ENCODE peak calls at places on chromosomes 16 and 17, in four cellular contexts. One of them, this sample, is unnamed.

GRCh38 chr17:17819561-17819995 is 17.2 kb downstream of the SREBF1 start:
- DNase-seq in dorsolateral prefrontal cortex: peak; percentile 57
- DNase-seq in neuronal stem cell: no peak
- DNase-seq in A549: peak; percentile 89
- DNase-seq in this sample: peak; percentile 84

GRCh38 chr16:77680496-77680895 is 41.8 kb upstream of the NUDT7 start:
- DNase-seq in dorsolateral prefrontal cortex: no peak
- DNase-seq in neuronal stem cell: no peak
- DNase-seq in A549: no peak
- DNase-seq in this sample: no peak

GRCh38 chr16:25038239-25038954 is 23.2 kb upstream of the ARHGAP17 start:
- DNase-seq in dorsolateral prefrontal cortex: no peak
- DNase-seq in neuronal stem cell: no peak
- DNase-seq in A549: no peak
- DNase-seq in this sample: no peak

GRCh38 chr17:81329927-81330883 is 35.1 kb upstream of the SLC38A10 start:
- DNase-seq in dorsolateral prefrontal cortex: no peak
- DNase-seq in neuronal stem cell: no peak
- DNase-seq in A549: peak; percentile 71
- DNase-seq in this sample: no peak

GRCh38 chr17:40022497-40022896 is 7.3 kb downstream of the CSF3 start:
- DNase-seq in dorsolateral prefrontal cortex: no peak
- DNase-seq in neuronal stem cell: no peak
- DNase-seq in A549: no peak
- DNase-seq in this sample: no peak

GRCh38 chr16:64969221-64969620 is 152.6 kb downstream of the CDH11 start:
- DNase-seq in dorsolateral prefrontal cortex: no peak
- DNase-seq in neuronal stem cell: no peak
- DNase-seq in A549: no peak
- DNase-seq in this sample: peak; percentile 72

GRCh38 chr16:5972747-5973146 is 875.2 kb upstream of the EEF2KMT start:
- DNase-seq in dorsolateral prefrontal cortex: no peak
- DNase-seq in neuronal stem cell: no peak
- DNase-seq in A549: no peak
- DNase-seq in this sample: no peak

GRCh38 chr17:70144260-70144846 is 25.0 kb upstream of the KCNJ2 start:
- DNase-seq in dorsolateral prefrontal cortex: no peak
- DNase-seq in neuronal stem cell: peak; percentile 9
- DNase-seq in A549: peak; percentile 50
- DNase-seq in this sample: peak; percentile 7

GRCh38 chr17:65055280-65055707 is 1.2 kb downstream of the GNA13 start:
- DNase-seq in dorsolateral prefrontal cortex: no peak
- DNase-seq in neuronal stem cell: no peak
- DNase-seq in A549: no peak
- DNase-seq in this sample: no peak

GRCh38 chr17:49832840-49833599 is 14.8 kb downstream of the TAC4 start:
- DNase-seq in dorsolateral prefrontal cortex: no peak
- DNase-seq in neuronal stem cell: no peak
- DNase-seq in A549: no peak
- DNase-seq in this sample: no peak

GRCh38 chr17:17723354-17724261 is 42.4 kb downstream of the RAI1 start:
- DNase-seq in dorsolateral prefrontal cortex: no peak
- DNase-seq in neuronal stem cell: no peak
- DNase-seq in A549: no peak
- DNase-seq in this sample: peak; percentile 89

GRCh38 chr16:59690216-59690615 is 956.1 kb upstream of the GOT2 start:
- DNase-seq in dorsolateral prefrontal cortex: no peak
- DNase-seq in neuronal stem cell: no peak
- DNase-seq in A549: no peak
- DNase-seq in this sample: no peak

GRCh38 chr17:76252040-76252954 is 12.0 kb upstream of the RNF157 start:
- DNase-seq in dorsolateral prefrontal cortex: no peak
- DNase-seq in neuronal stem cell: no peak
- DNase-seq in A549: peak; percentile 88
- DNase-seq in this sample: peak; percentile 79

GRCh38 chr16:27746076-27746855 is 196.3 kb downstream of the KATNIP start:
- DNase-seq in dorsolateral prefrontal cortex: no peak
- DNase-seq in neuronal stem cell: no peak
- DNase-seq in A549: no peak
- DNase-seq in this sample: no peak

GRCh38 chr16:74999208-74999682 is 421 bp downstream of the ZNRF1 start:
- DNase-seq in dorsolateral prefrontal cortex: no peak
- DNase-seq in neuronal stem cell: peak; percentile 29
- DNase-seq in A549: no peak
- DNase-seq in this sample: no peak

GRCh38 chr17:35763767-35764122 is 3.1 kb downstream of the C17orf50 start:
- DNase-seq in dorsolateral prefrontal cortex: no peak
- DNase-seq in neuronal stem cell: no peak
- DNase-seq in A549: no peak
- DNase-seq in this sample: no peak
- H3K27ac ChIP-seq in dorsolateral prefrontal cortex: peak overlapping the region; percentile 76
- H3K27ac ChIP-seq in neuronal stem cell: no peak overlapping the region
- H3K27ac ChIP-seq in A549: peak overlapping the region; percentile 87
- H3K27ac ChIP-seq in this sample: no peak overlapping the region

DNA sequence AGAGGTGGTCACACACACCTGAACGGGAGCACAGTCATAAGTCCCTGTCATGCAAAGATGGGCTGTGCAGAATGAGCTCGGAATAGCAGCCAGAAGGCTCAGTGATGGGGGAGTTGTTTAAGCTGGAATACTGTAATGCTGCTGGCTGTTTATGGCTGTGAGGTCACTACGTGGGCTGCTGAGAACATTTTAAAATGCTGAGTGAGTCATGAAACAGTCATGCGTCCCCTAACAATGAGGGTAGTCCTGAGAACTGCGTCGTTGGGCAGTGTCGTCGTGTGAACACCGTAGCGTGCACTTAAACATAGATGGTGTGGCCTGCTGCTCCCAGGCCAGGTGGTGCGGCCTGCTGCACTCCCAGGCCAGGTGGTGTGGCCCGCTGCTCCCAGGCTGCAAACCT is 39.7 kb downstream of the TBCD start:
- DNase-seq in dorsolateral prefrontal cortex: no peak
- DNase-seq in neuronal stem cell: no peak
- DNase-seq in A549: no peak
- DNase-seq in this sample: peak; percentile 96
- H3K27ac ChIP-seq in dorsolateral prefrontal cortex: no peak overlapping the region
- H3K27ac ChIP-seq in neuronal stem cell: no peak overlapping the region
- H3K27ac ChIP-seq in A549: no peak overlapping the region
- H3K27ac ChIP-seq in this sample: peak overlapping the region; percentile 65

GRCh38 chr17:77316651-77317050 is 175.9 kb downstream of the SEC14L1 start:
- DNase-seq in dorsolateral prefrontal cortex: no peak
- DNase-seq in neuronal stem cell: no peak
- DNase-seq in A549: no peak
- DNase-seq in this sample: no peak

GRCh38 chr17:77316191-77316641 is 175.4 kb downstream of the SEC14L1 start:
- DNase-seq in dorsolateral prefrontal cortex: no peak
- DNase-seq in neuronal stem cell: no peak
- DNase-seq in A549: peak; percentile 54
- DNase-seq in this sample: peak; percentile 84

GRCh38 chr17:77315010-77315409 is 174.2 kb downstream of the SEC14L1 start:
- DNase-seq in dorsolateral prefrontal cortex: no peak
- DNase-seq in neuronal stem cell: no peak
- DNase-seq in A549: no peak
- DNase-seq in this sample: no peak

GRCh38 chr17:77314601-77315000 is 173.8 kb downstream of the SEC14L1 start:
- DNase-seq in dorsolateral prefrontal cortex: no peak
- DNase-seq in neuronal stem cell: no peak
- DNase-seq in A549: no peak
- DNase-seq in this sample: no peak

GRCh38 chr17:77315551-77316190 is 174.9 kb downstream of the SEC14L1 start:
- DNase-seq in dorsolateral prefrontal cortex: no peak
- DNase-seq in neuronal stem cell: no peak
- DNase-seq in A549: no peak
- DNase-seq in this sample: no peak
- H3K27ac ChIP-seq in dorsolateral prefrontal cortex: no peak overlapping the region
- H3K27ac ChIP-seq in neuronal stem cell: no peak overlapping the region
- H3K27ac ChIP-seq in A549: peak overlapping the region; percentile 82
- H3K27ac ChIP-seq in this sample: peak overlapping the region; percentile 80

GRCh38 chr17:19379306-19380075 is 1.2 kb downstream of the MAPK7 start:
- DNase-seq in dorsolateral prefrontal cortex: no peak
- DNase-seq in neuronal stem cell: no peak
- DNase-seq in A549: no peak
- DNase-seq in this sample: no peak

GRCh38 chr17:19378416-19379293 is at the start of gene MAPK7:
- DNase-seq in dorsolateral prefrontal cortex: no peak
- DNase-seq in neuronal stem cell: no peak
- DNase-seq in A549: no peak
- DNase-seq in this sample: no peak

GRCh38 chr17:19377602-19378415 is 489 bp upstream of the MAPK7 start:
- DNase-seq in dorsolateral prefrontal cortex: peak; percentile 97
- DNase-seq in neuronal stem cell: peak; percentile 99
- DNase-seq in A549: peak; percentile 100
- DNase-seq in this sample: peak; percentile 96

GRCh38 chr17:19374136-19374535 is 4.2 kb upstream of the MAPK7 start:
- DNase-seq in dorsolateral prefrontal cortex: no peak
- DNase-seq in neuronal stem cell: no peak
- DNase-seq in A549: no peak
- DNase-seq in this sample: peak; percentile 14

GRCh38 chr17:19376799-19377198 is 1.5 kb upstream of the MAPK7 start:
- DNase-seq in dorsolateral prefrontal cortex: no peak
- DNase-seq in neuronal stem cell: no peak
- DNase-seq in A549: no peak
- DNase-seq in this sample: no peak
- H3K27ac ChIP-seq in dorsolateral prefrontal cortex: no peak overlapping the region
- H3K27ac ChIP-seq in neuronal stem cell: no peak overlapping the region
- H3K27ac ChIP-seq in A549: peak overlapping the region; percentile 90
- H3K27ac ChIP-seq in this sample: peak overlapping the region; percentile 96

GRCh38 chr17:45130640-45131293 is 1.5 kb downstream of the PLCD3 start:
- DNase-seq in dorsolateral prefrontal cortex: no peak
- DNase-seq in neuronal stem cell: no peak
- DNase-seq in A549: no peak
- DNase-seq in this sample: no peak
- H3K27ac ChIP-seq in dorsolateral prefrontal cortex: no peak overlapping the region
- H3K27ac ChIP-seq in neuronal stem cell: no peak overlapping the region
- H3K27ac ChIP-seq in A549: peak overlapping the region; percentile 95
- H3K27ac ChIP-seq in this sample: no peak overlapping the region

GRCh38 chr17:19904412-19904811 is 36.7 kb upstream of the ULK2 start:
- DNase-seq in dorsolateral prefrontal cortex: no peak
- DNase-seq in neuronal stem cell: no peak
- DNase-seq in A549: no peak
- DNase-seq in this sample: peak; percentile 52
- H3K27ac ChIP-seq in dorsolateral prefrontal cortex: no peak overlapping the region
- H3K27ac ChIP-seq in neuronal stem cell: no peak overlapping the region
- H3K27ac ChIP-seq in A549: peak overlapping the region; percentile 62
- H3K27ac ChIP-seq in this sample: no peak overlapping the region

GRCh38 chr17:36900130-36900590 is 37.1 kb upstream of the LHX1 start:
- DNase-seq in dorsolateral prefrontal cortex: no peak
- DNase-seq in neuronal stem cell: no peak
- DNase-seq in A549: no peak
- DNase-seq in this sample: no peak

GRCh38 chr17:36901506-36901905 is 35.8 kb upstream of the LHX1 start:
- DNase-seq in dorsolateral prefrontal cortex: no peak
- DNase-seq in neuronal stem cell: no peak
- DNase-seq in A549: peak; percentile 70
- DNase-seq in this sample: peak; percentile 92

GRCh38 chr17:36899250-36900129 is 37.8 kb upstream of the LHX1 start:
- DNase-seq in dorsolateral prefrontal cortex: no peak
- DNase-seq in neuronal stem cell: no peak
- DNase-seq in A549: no peak
- DNase-seq in this sample: no peak
- H3K27ac ChIP-seq in dorsolateral prefrontal cortex: no peak overlapping the region
- H3K27ac ChIP-seq in neuronal stem cell: no peak overlapping the region
- H3K27ac ChIP-seq in A549: peak overlapping the region; percentile 73
- H3K27ac ChIP-seq in this sample: no peak overlapping the region

GRCh38 chr17:14197582-14197981 is 39.1 kb downstream of the CDRT15 start:
- DNase-seq in dorsolateral prefrontal cortex: no peak
- DNase-seq in neuronal stem cell: no peak
- DNase-seq in A549: no peak
- DNase-seq in this sample: no peak

GRCh38 chr17:14200354-14200753 is 36.3 kb downstream of the CDRT15 start:
- DNase-seq in dorsolateral prefrontal cortex: no peak
- DNase-seq in neuronal stem cell: no peak
- DNase-seq in A549: no peak
- DNase-seq in this sample: no peak

GRCh38 chr17:14196337-14196997 is 40.2 kb downstream of the CDRT15 start:
- DNase-seq in dorsolateral prefrontal cortex: no peak
- DNase-seq in neuronal stem cell: no peak
- DNase-seq in A549: no peak
- DNase-seq in this sample: no peak

GRCh38 chr17:14198575-14198974 is 38.1 kb downstream of the CDRT15 start:
- DNase-seq in dorsolateral prefrontal cortex: no peak
- DNase-seq in neuronal stem cell: no peak
- DNase-seq in A549: no peak
- DNase-seq in this sample: no peak

DNA sequence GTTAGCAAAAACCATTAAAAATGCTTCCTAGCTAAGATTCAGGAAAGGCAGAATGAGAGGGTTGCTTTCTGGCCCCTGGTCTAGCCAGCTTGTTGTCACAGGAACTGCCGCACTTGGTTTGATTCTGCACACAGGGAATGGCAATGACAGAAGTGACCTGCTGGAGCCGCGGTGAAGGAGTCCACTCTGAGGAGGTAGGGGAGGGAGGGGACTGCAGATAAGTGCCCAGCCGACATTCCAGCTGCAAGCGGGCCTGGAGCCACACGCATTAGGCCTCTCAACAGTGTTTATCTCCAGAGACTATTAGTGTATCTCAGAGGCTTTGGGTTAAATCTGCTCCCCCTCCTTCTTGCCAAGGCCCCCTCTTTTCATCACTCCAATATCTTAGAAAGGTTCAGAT is 38.6 kb downstream of the CDRT15 start:
- DNase-seq in dorsolateral prefrontal cortex: no peak
- DNase-seq in neuronal stem cell: no peak
- DNase-seq in A549: no peak
- DNase-seq in this sample: no peak
- H3K27ac ChIP-seq in dorsolateral prefrontal cortex: no peak overlapping the region
- H3K27ac ChIP-seq in neuronal stem cell: no peak overlapping the region
- H3K27ac ChIP-seq in A549: no peak overlapping the region
- H3K27ac ChIP-seq in this sample: no peak overlapping the region

DNA sequence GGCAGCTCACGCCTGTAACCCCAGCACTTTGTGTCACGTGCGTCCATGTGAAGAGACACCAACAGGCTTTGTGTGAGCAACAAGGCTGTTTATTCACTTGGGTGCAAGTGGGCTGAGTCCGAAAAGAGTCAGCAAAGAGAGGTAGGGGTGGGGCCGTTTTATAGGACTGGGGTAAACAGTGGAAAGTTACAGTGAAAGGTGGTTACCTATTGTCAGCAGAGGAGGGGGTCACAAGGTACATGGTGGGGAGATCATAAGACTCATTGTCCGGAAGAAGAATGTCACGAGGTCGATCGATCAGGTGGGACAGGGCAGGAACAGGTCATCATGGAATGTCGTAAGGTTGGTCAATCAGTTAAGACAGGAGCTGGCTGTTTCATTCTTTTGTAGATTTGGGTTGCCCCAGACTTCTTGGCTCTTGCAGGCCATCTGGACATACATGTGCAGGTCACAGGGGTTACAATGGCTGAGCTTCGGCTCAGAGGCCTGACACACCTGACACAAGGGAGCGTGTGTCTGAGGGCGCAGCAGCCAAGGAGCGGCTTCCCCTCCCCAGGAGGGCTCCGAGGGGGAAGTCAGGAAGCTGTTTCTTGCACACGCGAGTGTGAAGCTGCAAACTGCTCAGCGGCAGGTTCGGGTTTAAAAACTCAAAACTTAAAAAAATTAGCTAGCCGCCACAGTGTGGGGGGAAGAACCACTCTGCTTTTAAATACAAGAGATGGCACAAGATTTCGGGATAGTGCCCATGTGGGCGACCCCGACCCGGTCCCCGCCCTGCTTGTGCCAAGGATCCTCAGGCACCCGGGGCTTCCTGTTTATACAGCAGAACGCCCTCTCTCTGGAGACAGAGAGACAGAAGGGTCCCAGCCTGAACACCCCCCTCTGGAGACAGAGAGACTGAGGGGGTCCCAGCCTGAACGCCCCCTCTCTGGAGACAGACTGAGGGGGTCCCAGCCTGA is 12.4 kb upstream of the TEX19 start:
- DNase-seq in dorsolateral prefrontal cortex: no peak
- DNase-seq in neuronal stem cell: no peak
- DNase-seq in A549: no peak
- DNase-seq in this sample: no peak
- H3K27ac ChIP-seq in dorsolateral prefrontal cortex: no peak overlapping the region
- H3K27ac ChIP-seq in neuronal stem cell: no peak overlapping the region
- H3K27ac ChIP-seq in A549: no peak overlapping the region
- H3K27ac ChIP-seq in this sample: no peak overlapping the region

This sample was measured in astrocyte.